ENCODE peak calls at places on chromosomes 2 and 18, in four cellular contexts. W, R, H and A are unnamed samples.

GRCh38 chr18:70086085-70086484 is 119.4 kb downstream of the RTTN start:
- DNase-seq in W (no peak), R (no peak), H (no peak), A (no peak)

GRCh38 chr2:164456599-164456998 is 164.7 kb downstream of the GRB14 start:
- DNase-seq in W (no peak), R (peak; percentile 64), H (no peak), A (no peak)

GRCh38 chr2:75327334-75327733 is 128.0 kb upstream of the TACR1 start:
- DNase-seq in W (no peak), R (no peak), H (no peak), A (no peak)

GRCh38 chr2:45382744-45383143 is 228.3 kb downstream of the SRBD1 start:
- DNase-seq in W (no peak), R (no peak), H (no peak), A (no peak)

GRCh38 chr2:76711490-76711889 is 810.7 kb downstream of the LRRTM4 start:
- DNase-seq in W (no peak), R (no peak), H (no peak), A (no peak)

GRCh38 chr18:7259482-7259881 is 28.6 kb downstream of the LRRC30 start:
- DNase-seq in W (no peak), R (no peak), H (no peak), A (no peak)

GRCh38 chr2:134712334-134712733 is 6.5 kb downstream of the TMEM163 start:
- DNase-seq in W (no peak), R (no peak), H (no peak), A (no peak)

GRCh38 chr2:46351388-46352141 is 54.4 kb downstream of the EPAS1 start:
- DNase-seq in W (no peak), R (no peak), H (no peak), A (peak; percentile 78)

GRCh38 chr2:98883780-98884211 is 52.2 kb downstream of the CRACDL start:
- DNase-seq in W (no peak), R (no peak), H (no peak), A (no peak)

GRCh38 chr2:57753636-57754035 is 293.0 kb upstream of the VRK2 start:
- DNase-seq in W (no peak), R (no peak), H (no peak), A (no peak)

GRCh38 chr2:235050992-235051351 is 99.2 kb downstream of the SH3BP4 start:
- DNase-seq in W (peak; percentile 97), R (peak; percentile 82), H (peak; percentile 92), A (no peak)

GRCh38 chr2:126880262-126880800 is 18.4 kb upstream of the TEX51 start:
- DNase-seq in W (no peak), R (no peak), H (no peak), A (no peak)

GRCh38 chr2:2590796-2591541 is 259.9 kb upstream of the MYT1L start:
- DNase-seq in W (no peak), R (peak; percentile 62), H (no peak), A (no peak)

GRCh38 chr2:175837046-175837445 is 165.0 kb downstream of the LNPK start:
- DNase-seq in W (no peak), R (no peak), H (no peak), A (no peak)

GRCh38 chr2:172403881-172404470 is 23.4 kb upstream of the ITGA6 start:
- DNase-seq in W (no peak), R (no peak), H (no peak), A (no peak)

GRCh38 chr18:37235583-37235982 is 330.0 kb downstream of the CELF4 start:
- DNase-seq in W (no peak), R (no peak), H (no peak), A (no peak)

GRCh38 chr2:112803691-112804521 is 19.6 kb upstream of the IL1A start:
- DNase-seq in W (no peak), R (no peak), H (no peak), A (no peak)

GRCh38 chr18:33802955-33803354 is 224.9 kb downstream of the ASXL3 start:
- DNase-seq in W (no peak), R (peak; percentile 65), H (peak; percentile 72), A (no peak)

GRCh38 chr2:188456114-188456909 is 164.6 kb downstream of the GULP1 start:
- DNase-seq in W (no peak), R (no peak), H (no peak), A (no peak)

GRCh38 chr2:58710795-58711279 is 469.7 kb upstream of the FANCL start:
- DNase-seq in W (no peak), R (no peak), H (peak; percentile 18), A (no peak)

GRCh38 chr2:163737169-163737439 is 1.3 kb upstream of the FIGN start:
- DNase-seq in W (no peak), R (no peak), H (no peak), A (no peak)

GRCh38 chr2:82301506-82301905 is 1997.0 kb upstream of the LRRTM1 start:
- DNase-seq in W (no peak), R (no peak), H (no peak), A (no peak)

GRCh38 chr2:227377461-227378351 is 1.4 kb downstream of the TM4SF20 start:
- DNase-seq in W (no peak), R (no peak), H (no peak), A (no peak)

GRCh38 chr2:112055833-112056625 is 960 bp downstream of the TMEM87B start:
- DNase-seq in W (peak; percentile 58), R (peak; percentile 78), H (peak; percentile 77), A (peak; percentile 79)

GRCh38 chr2:46548103-46548486 is 68.7 kb downstream of the TMEM247 start:
- DNase-seq in W (no peak), R (no peak), H (peak; percentile 31), A (peak; percentile 85)

GRCh38 chr18:9711361-9712129 is 3.4 kb downstream of the RAB31 start:
- DNase-seq in W (no peak), R (peak; percentile 68), H (no peak), A (no peak)

GRCh38 chr18:23259701-23260661 is 124.7 kb downstream of the CABLES1 start:
- DNase-seq in W (peak; percentile 77), R (peak; percentile 99), H (peak; percentile 79), A (peak; percentile 87)

GRCh38 chr2:222120933-222121332 is 177.9 kb downstream of the PAX3 start:
- DNase-seq in W (no peak), R (no peak), H (no peak), A (no peak)

GRCh38 chr18:79662051-79662450 is 17.6 kb upstream of the CTDP1 start:
- DNase-seq in W (no peak), R (no peak), H (no peak), A (no peak)

GRCh38 chr18:23337599-23338444 is 115.3 kb upstream of the RIOK3 start:
- DNase-seq in W (no peak), R (no peak), H (no peak), A (no peak)

GRCh38 chr18:2978626-2979025 is 34.3 kb downstream of the LPIN2 start:
- DNase-seq in W (no peak), R (no peak), H (no peak), A (no peak)

GRCh38 chr2:655626-656025 is 21.6 kb downstream of the TMEM18 start:
- DNase-seq in W (no peak), R (peak; percentile 40), H (no peak), A (peak; percentile 39)

GRCh38 chr2:30030361-30030760 is 109.0 kb upstream of the ALK start:
- DNase-seq in W (no peak), R (peak; percentile 28), H (no peak), A (no peak)

GRCh38 chr2:132593171-132593570 is 76.8 kb downstream of the LYPD1 start:
- DNase-seq in W (no peak), R (no peak), H (no peak), A (no peak)

GRCh38 chr18:3179430-3180089 is 40.2 kb downstream of the MYOM1 start:
- DNase-seq in W (no peak), R (no peak), H (no peak), A (no peak)

GRCh38 chr2:110678457-110679336 is 834 bp upstream of the BUB1 start:
- DNase-seq in W (peak; percentile 19), R (peak; percentile 21), H (peak; percentile 35), A (peak; percentile 44)

GRCh38 chr2:111948832-111949231 is 50.4 kb downstream of the MERTK start:
- DNase-seq in W (no peak), R (no peak), H (no peak), A (no peak)

GRCh38 chr2:98452396-98453027 is 7.9 kb downstream of the INPP4A start:
- DNase-seq in W (no peak), R (no peak), H (no peak), A (no peak)

DNA sequence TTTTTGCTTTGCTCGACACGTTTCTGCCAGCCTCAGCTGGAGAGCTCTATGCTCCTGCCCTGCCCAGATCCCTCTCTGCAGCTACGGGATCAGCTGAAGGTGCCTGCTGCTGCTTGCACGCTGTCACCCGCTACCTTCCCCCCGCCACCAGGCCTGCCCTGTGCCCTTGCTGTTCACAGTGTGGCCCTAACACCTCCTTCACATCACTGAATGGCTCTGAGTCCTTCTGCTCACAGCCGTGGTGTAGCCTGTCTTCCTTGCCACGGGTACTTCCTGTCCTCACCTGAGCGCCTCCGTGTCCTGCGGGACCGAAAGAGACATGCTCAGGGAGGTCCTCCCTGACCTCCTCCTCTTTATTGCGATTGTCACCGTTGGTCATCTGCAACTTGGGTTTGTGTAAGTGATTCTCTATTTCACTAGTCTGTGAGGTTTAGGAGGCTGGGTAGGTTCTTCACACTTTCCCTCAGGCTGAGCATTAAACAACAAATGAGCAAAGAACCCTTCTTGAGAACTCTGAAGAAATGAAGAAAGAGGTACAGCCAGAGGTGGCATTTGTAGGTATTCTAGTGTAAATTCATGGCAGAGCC is 127.5 kb downstream of the NCK2 start:
- DNase-seq in W (no peak), R (peak; percentile 51), H (no peak), A (no peak)
- H3K4me1 ChIP-seq in W (peaks cover 6% of the 10 kb centered on the region), R (peaks cover 66% of the 10 kb centered on the region), H (peaks cover 5% of the 10 kb centered on the region), A (no peaks in the 10 kb centered on the region)

GRCh38 chr2:60539177-60539576 is 14.3 kb downstream of the BCL11A start:
- DNase-seq in W (no peak), R (no peak), H (no peak), A (no peak)
- H3K27ac ChIP-seq in W (no peak overlapping the region), R (no peak overlapping the region), H (no peak overlapping the region), A (no peak overlapping the region)

GRCh38 chr2:159773426-159773825 is 24.6 kb downstream of the CD302 start:
- DNase-seq in W (peak; percentile 11), R (no peak), H (no peak), A (no peak)

GRCh38 chr2:159775006-159775405 is 23.0 kb downstream of the CD302 start:
- DNase-seq in W (no peak), R (no peak), H (no peak), A (no peak)

GRCh38 chr2:159774370-159774990 is 23.5 kb downstream of the CD302 start:
- DNase-seq in W (no peak), R (no peak), H (no peak), A (no peak)

GRCh38 chr2:159773876-159774275 is 24.1 kb downstream of the CD302 start:
- DNase-seq in W (no peak), R (no peak), H (no peak), A (no peak)

GRCh38 chr2:159776321-159776720 is 21.7 kb downstream of the CD302 start:
- DNase-seq in W (no peak), R (no peak), H (no peak), A (no peak)
- TF ChIP-seq CTCF in W (no peak), R (no peak), H (no peak), A (no peak)

DNA sequence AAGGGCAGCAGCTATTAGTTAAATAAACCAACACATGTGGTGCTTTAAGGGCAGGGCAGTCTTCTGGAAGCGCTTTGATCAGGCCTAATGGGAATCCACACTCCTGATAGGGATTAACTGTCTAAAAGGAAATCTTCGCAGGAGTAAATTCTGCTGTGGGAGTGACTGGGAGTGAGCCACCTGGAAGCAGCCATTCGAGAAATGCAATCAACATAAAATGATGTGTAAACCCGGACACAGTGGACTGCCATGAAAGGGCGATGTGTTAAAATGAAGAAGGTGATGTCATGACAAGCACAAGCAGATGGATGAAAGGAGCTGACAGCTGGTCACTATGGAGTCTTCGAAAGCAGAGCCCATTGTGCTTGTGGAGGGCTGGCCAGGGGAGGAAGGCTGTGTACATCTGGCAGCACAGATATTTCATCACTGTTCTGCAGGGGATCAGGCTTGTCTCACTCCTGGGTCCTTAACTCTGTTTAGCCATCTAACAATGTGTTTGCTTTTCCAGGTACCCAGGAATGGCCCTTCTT is 24.8 kb upstream of the GALNT14 start:
- DNase-seq in W (no peak), R (no peak), H (no peak), A (no peak)
- H3K4me1 ChIP-seq in W (no peaks in the 10 kb centered on the region), R (no peaks in the 10 kb centered on the region), H (no peaks in the 10 kb centered on the region), A (no peaks in the 10 kb centered on the region)